ENCODE peak calls at places on chromosomes 3 and 15, in ten cellular contexts. R is GM06990; P is dorsolateral prefrontal cortex; H is heart right ventricle; L is CD8-positive, alpha-beta T cell; U is IMR-90; M is Peyer's patch; W is AG04449; S is AG10803; N is psoas muscle. Z is an unnamed sample.

GRCh38 chr3:2944628-2945027 is 165.5 kb downstream of the IL5RA start:
- DNase-seq in R (peak), P (no peak), H (no peak), L (no peak), U (no peak), M (no peak), W (no peak), S (no peak), N (no peak), Z (no peak)

GRCh38 chr15:33860749-33861148 is 107.5 kb upstream of the CHRM5 start:
- DNase-seq in R (no peak), P (no peak), H (no peak), L (no peak), U (peak), M (no peak), W (no peak), S (peak), N (no peak), Z (no peak)

GRCh38 chr3:60190073-60190472 is 1061.2 kb downstream of the FHIT start:
- DNase-seq in R (peak), P (no peak), H (no peak), L (no peak), U (no peak), M (no peak), W (no peak), S (no peak), N (no peak), Z (no peak)

GRCh38 chr3:138944136-138944658 is 2.7 kb downstream of the FOXL2 start:
- DNase-seq in R (no peak), P (no peak), H (no peak), L (no peak), U (no peak), M (no peak), W (no peak), S (no peak), N (no peak), Z (no peak)

GRCh38 chr15:100667405-100668320 is 65.3 kb downstream of the ASB7 start:
- DNase-seq in R (no peak), P (no peak), H (no peak), L (no peak), U (peak), M (no peak), W (no peak), S (peak), N (no peak), Z (no peak)

GRCh38 chr15:85168642-85169173 is 187.1 kb downstream of the PDE8A start:
- DNase-seq in R (peak), P (no peak), H (no peak), L (peak), U (peak), M (peak), W (no peak), S (no peak), N (no peak), Z (no peak)

GRCh38 chr15:60328852-60329443 is 68.8 kb downstream of the ANXA2 start:
- DNase-seq in R (no peak), P (no peak), H (no peak), L (no peak), U (peak), M (no peak), W (no peak), S (peak), N (no peak), Z (no peak)

GRCh38 chr15:39770748-39771689 is 11.6 kb downstream of the FSIP1 start:
- DNase-seq in R (no peak), P (no peak), H (no peak), L (no peak), U (peak), M (no peak), W (peak), S (peak), N (no peak), Z (no peak)

GRCh38 chr3:12400795-12401194 is 83.5 kb upstream of the TSEN2 start:
- DNase-seq in R (no peak), P (no peak), H (no peak), L (no peak), U (peak), M (no peak), W (peak), S (peak), N (no peak), Z (no peak)

GRCh38 chr3:163555918-163556317 is 1522.4 kb downstream of the SI start:
- DNase-seq in R (no peak), P (no peak), H (no peak), L (no peak), U (no peak), M (no peak), W (no peak), S (no peak), N (no peak), Z (no peak)

GRCh38 chr15:93987068-93987467 is 244.3 kb upstream of the MCTP2 start:
- DNase-seq in R (no peak), P (no peak), H (no peak), L (peak), U (no peak), M (no peak), W (no peak), S (no peak), N (no peak), Z (no peak)

GRCh38 chr3:13588971-13589370 is 40.0 kb downstream of the FBLN2 start:
- DNase-seq in R (no peak), P (no peak), H (no peak), L (no peak), U (no peak), M (no peak), W (no peak), S (no peak), N (no peak), Z (no peak)

GRCh38 chr3:176906046-176906905 is 291.0 kb downstream of the TBL1XR1 start:
- DNase-seq in R (no peak), P (no peak), H (no peak), L (no peak), U (peak), M (no peak), W (peak), S (peak), N (no peak), Z (no peak)

GRCh38 chr3:85533586-85533985 is 574.8 kb downstream of the CADM2 start:
- DNase-seq in R (no peak), P (no peak), H (no peak), L (no peak), U (no peak), M (no peak), W (no peak), S (no peak), N (no peak), Z (no peak)

GRCh38 chr15:99390667-99391066 is 139.4 kb downstream of the LRRC28 start:
- DNase-seq in R (no peak), P (no peak), H (no peak), L (no peak), U (no peak), M (no peak), W (no peak), S (no peak), N (no peak), Z (no peak)

GRCh38 chr15:68789041-68789920 is 31.4 kb downstream of the ANP32A start:
- DNase-seq in R (no peak), P (no peak), H (no peak), L (no peak), U (no peak), M (no peak), W (no peak), S (no peak), N (no peak), Z (no peak)

GRCh38 chr15:61459785-61460707 is 230.9 kb upstream of the RORA start:
- DNase-seq in R (no peak), P (no peak), H (no peak), L (no peak), U (peak), M (no peak), W (peak), S (peak), N (no peak), Z (no peak)

GRCh38 chr3:27138005-27138404 is 231.2 kb downstream of the NEK10 start:
- DNase-seq in R (no peak), P (no peak), H (no peak), L (no peak), U (no peak), M (no peak), W (no peak), S (no peak), N (no peak), Z (no peak)

GRCh38 chr3:27145719-27146118 is 223.5 kb downstream of the NEK10 start:
- DNase-seq in R (no peak), P (no peak), H (no peak), L (no peak), U (no peak), M (no peak), W (no peak), S (no peak), N (no peak), Z (no peak)

GRCh38 chr3:27146786-27147185 is 222.4 kb downstream of the NEK10 start:
- DNase-seq in R (no peak), P (no peak), H (no peak), L (no peak), U (no peak), M (no peak), W (no peak), S (no peak), N (no peak), Z (no peak)

GRCh38 chr3:27138562-27138961 is 230.6 kb downstream of the NEK10 start:
- DNase-seq in R (no peak), P (no peak), H (no peak), L (no peak), U (no peak), M (no peak), W (no peak), S (peak), N (no peak), Z (no peak)

GRCh38 chr3:27141668-27142067 is 227.5 kb downstream of the NEK10 start:
- DNase-seq in R (no peak), P (no peak), H (no peak), L (no peak), U (no peak), M (no peak), W (no peak), S (no peak), N (no peak), Z (no peak)
- TF ChIP-seq CTCF in R (peak), P (no peak), H (no peak), L (no peak), U (no peak), M (no peak), W (no peak), S (peak), N (no peak), Z (no peak)

DNA sequence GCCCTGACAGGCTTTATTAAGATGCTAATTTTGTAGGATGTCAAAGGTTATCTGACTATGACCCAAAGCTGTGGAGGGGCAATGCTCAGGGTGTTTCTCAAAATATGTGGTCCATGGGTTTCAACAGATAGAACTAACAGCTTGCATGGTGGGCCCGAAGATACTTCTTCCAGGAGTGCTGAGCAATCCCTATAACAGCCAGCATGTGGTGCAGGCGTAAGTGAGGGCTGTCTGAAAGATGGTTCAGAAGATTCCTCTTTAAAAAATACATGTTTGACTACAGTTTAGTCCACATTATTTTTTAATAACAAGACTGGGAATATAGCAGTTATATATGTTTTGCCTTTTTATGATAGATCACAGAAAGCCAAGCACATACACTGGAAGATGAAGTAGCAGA is 7.6 kb downstream of the SCG3 start:
- DNase-seq in R (no peak), P (no peak), H (no peak), L (no peak), U (peak), M (no peak), W (no peak), S (peak), N (no peak), Z (no peak)
- TF ChIP-seq CTCF in R (peak), P (no peak), H (peak), L (no peak), U (peak), M (peak), W (peak), S (peak), N (peak), Z (no peak)

DNA sequence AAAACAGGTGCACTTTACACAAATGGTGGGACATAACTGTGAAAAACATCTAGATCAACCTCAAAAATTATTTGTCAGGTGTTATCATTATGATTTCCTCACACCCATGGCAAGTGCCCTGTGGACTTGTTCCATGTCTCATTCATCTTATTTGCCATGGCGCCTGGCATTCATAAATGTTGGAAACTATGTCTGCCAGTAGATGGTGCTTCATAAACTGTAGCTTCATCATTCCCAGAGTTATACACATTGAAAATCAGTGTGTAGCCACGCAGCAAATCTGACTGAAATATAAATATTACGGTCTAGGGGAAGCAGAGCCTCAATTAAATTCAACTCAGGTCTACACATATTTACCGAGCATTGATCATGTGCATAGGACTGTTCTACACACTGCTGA is 90.7 kb downstream of the IMPG2 start:
- DNase-seq in R (no peak), P (no peak), H (no peak), L (no peak), U (no peak), M (no peak), W (no peak), S (peak), N (no peak), Z (no peak)
- TF ChIP-seq CTCF in R (no peak), P (peak), H (no peak), L (no peak), U (no peak), M (peak), W (peak), S (peak), N (no peak), Z (peak)

GRCh38 chr3:47204875-47205274 is 41.0 kb upstream of the SETD2 start:
- DNase-seq in R (no peak), P (no peak), H (no peak), L (no peak), U (no peak), M (no peak), W (no peak), S (no peak), N (no peak), Z (no peak)
- TF ChIP-seq CTCF in R (no peak), P (no peak), H (no peak), L (no peak), U (no peak), M (no peak), W (no peak), S (no peak), N (no peak), Z (no peak)

GRCh38 chr3:10746001-10746400 is 70.0 kb upstream of the SLC6A11 start:
- DNase-seq in R (no peak), P (no peak), H (no peak), L (no peak), U (no peak), M (no peak), W (no peak), S (no peak), N (no peak), Z (no peak)

GRCh38 chr3:10743366-10744097 is 72.5 kb upstream of the SLC6A11 start:
- DNase-seq in R (no peak), P (no peak), H (no peak), L (no peak), U (no peak), M (no peak), W (no peak), S (no peak), N (no peak), Z (no peak)

GRCh38 chr3:10745392-10745791 is 70.6 kb upstream of the SLC6A11 start:
- DNase-seq in R (no peak), P (no peak), H (no peak), L (no peak), U (no peak), M (no peak), W (no peak), S (no peak), N (no peak), Z (no peak)

GRCh38 chr3:10742031-10742671 is 73.9 kb upstream of the SLC6A11 start:
- DNase-seq in R (no peak), P (no peak), H (no peak), L (no peak), U (no peak), M (no peak), W (no peak), S (no peak), N (no peak), Z (no peak)

GRCh38 chr3:10744098-10744465 is 71.9 kb upstream of the SLC6A11 start:
- DNase-seq in R (no peak), P (peak), H (no peak), L (no peak), U (no peak), M (no peak), W (no peak), S (no peak), N (no peak), Z (no peak)
- TF ChIP-seq CTCF in R (peak), P (no peak), H (no peak), L (no peak), U (peak), M (no peak), W (peak), S (no peak), N (peak), Z (no peak)